ENCODE peak calls at places on chromosomes 4 and X, in ten cellular contexts. Q is head of caudate nucleus, F is amygdala, H is RCC 7860, O is globus pallidus, Z is AG09319, A is GM12891, U is anterior cingulate cortex, R is SW480, E is NCI-H510A. B is an unnamed sample.

GRCh38 chrX:67543818-67544217 is at the start of gene AR:
- DNase-seq in E (no peak), Z (peak; percentile 18), F (no peak), R (peak; percentile 30), Q (peak; percentile 6), O (peak; percentile 9), U (peak; percentile 7), H (no peak), A (no peak), B (no peak)

GRCh38 chrX:123860506-123860840 is 620 bp downstream of the XIAP start:
- DNase-seq in E (no peak), A (no peak), Z (no peak), O (no peak), F (no peak), U (no peak), Q (no peak), R (peak; percentile 76), H (peak; percentile 40), B (peak; percentile 51)

GRCh38 chrX:118677318-118677717 is 50.1 kb upstream of the IL13RA1 start:
- DNase-seq in Q (no peak), F (no peak), H (no peak), R (no peak), U (no peak), E (no peak), Z (no peak), O (no peak), A (no peak), B (no peak)

GRCh38 chrX:65671286-65671685 is 3.8 kb downstream of the MSN start:
- DNase-seq in Q (no peak), H (no peak), R (no peak), F (no peak), A (no peak), U (no peak), E (no peak), Z (no peak), O (no peak), B (no peak)

GRCh38 chr4:151250706-151251105 is 26.3 kb upstream of the PRSS48 start:
- DNase-seq in F (no peak), R (no peak), Q (no peak), O (no peak), H (no peak), U (no peak), A (no peak), E (no peak), Z (no peak), B (no peak)

GRCh38 chrX:5644786-5645185 is 583.9 kb downstream of the NLGN4X start:
- DNase-seq in Q (no peak), U (no peak), H (no peak), F (no peak), O (no peak), A (no peak), Z (no peak), R (no peak), E (no peak), B (no peak)

GRCh38 chr4:9762823-9763475 is 18.5 kb upstream of the DRD5 start:
- DNase-seq in E (peak; percentile 20), U (peak; percentile 29), F (peak; percentile 32), R (peak; percentile 51), Q (peak; percentile 46), Z (peak; percentile 45), A (peak; percentile 29), H (peak; percentile 38), O (peak; percentile 76), B (peak; percentile 62)

GRCh38 chrX:107448625-107449468 is 605 bp upstream of the FRMPD3 start:
- DNase-seq in Z (no peak), O (no peak), H (no peak), Q (no peak), R (peak; percentile 26), F (no peak), A (no peak), E (no peak), U (no peak), B (no peak)

GRCh38 chr4:39770005-39770404 is 72.1 kb downstream of the UBE2K start:
- DNase-seq in Z (no peak), F (no peak), O (no peak), E (no peak), U (no peak), A (no peak), H (no peak), Q (no peak), R (no peak), B (no peak)

GRCh38 chr4:2267841-2268240 is 5.9 kb upstream of the MXD4 start:
- DNase-seq in Q (no peak), F (no peak), Z (no peak), E (no peak), H (no peak), A (no peak), O (no peak), U (no peak), R (no peak), B (no peak)

GRCh38 chr4:7256989-7257810 is 64.9 kb downstream of the SORCS2 start:
- DNase-seq in Q (no peak), R (no peak), A (no peak), U (no peak), E (no peak), O (no peak), Z (no peak), H (no peak), F (no peak), B (no peak)

GRCh38 chr4:7987148-7987989 is 47.7 kb upstream of the AFAP1 start:
- DNase-seq in H (peak; percentile 42), A (peak; percentile 75), Q (peak; percentile 59), E (peak; percentile 55), F (peak; percentile 56), U (peak; percentile 53), R (peak; percentile 46), O (peak; percentile 53), Z (peak; percentile 49), B (peak; percentile 38)

GRCh38 chr4:12118651-12119213 is 690.0 kb upstream of the HS3ST1 start:
- DNase-seq in U (no peak), R (peak; percentile 2), Q (no peak), E (no peak), F (no peak), H (no peak), Z (no peak), A (no peak), O (no peak), B (no peak)

GRCh38 chr4:10203851-10204250 is 87.3 kb upstream of the WDR1 start:
- DNase-seq in O (no peak), E (no peak), U (no peak), Z (no peak), F (no peak), Q (no peak), A (no peak), H (peak; percentile 3), R (no peak), B (no peak)

GRCh38 chr4:26826721-26827120 is 33.9 kb upstream of the STIM2 start:
- DNase-seq in H (no peak), Q (no peak), Z (no peak), R (no peak), F (no peak), A (peak; percentile 33), O (no peak), U (no peak), E (no peak), B (no peak)

GRCh38 chrX:40074080-40074958 is 23.4 kb downstream of the BCOR start:
- DNase-seq in F (no peak), Z (no peak), U (no peak), H (no peak), E (no peak), O (no peak), R (no peak), A (no peak), Q (no peak), B (no peak)

GRCh38 chrX:155871934-155872333 is 9.2 kb upstream of the VAMP7 start:
- DNase-seq in Q (no peak), F (no peak), Z (no peak), H (no peak), R (no peak), E (no peak), U (no peak), O (no peak), A (no peak), B (peak; percentile 30)